ENCODE peak calls at places on chromosome 9, in four cellular contexts. One of them, this sample, is unnamed.

GRCh38 chr9:101453776-101454570 is 18.4 kb upstream of the ALDOB start:
- DNase-seq in AG09309: no peak
- DNase-seq in NCI-H345: no peak
- DNase-seq in activated naive CD4-positive, alpha-beta T cell: no peak
- DNase-seq in this sample: no peak

GRCh38 chr9:16119861-16120641 is 567.2 kb downstream of the CCDC171 start:
- DNase-seq in AG09309: no peak
- DNase-seq in NCI-H345: no peak
- DNase-seq in activated naive CD4-positive, alpha-beta T cell: no peak
- DNase-seq in this sample: no peak

GRCh38 chr9:130997925-130998595 is 10.9 kb upstream of the LAMC3 start:
- DNase-seq in AG09309: no peak
- DNase-seq in NCI-H345: peak
- DNase-seq in activated naive CD4-positive, alpha-beta T cell: no peak
- DNase-seq in this sample: peak

GRCh38 chr9:131394464-131395026 is 659 bp downstream of the PRRC2B start:
- DNase-seq in AG09309: no peak
- DNase-seq in NCI-H345: peak
- DNase-seq in activated naive CD4-positive, alpha-beta T cell: no peak
- DNase-seq in this sample: no peak

GRCh38 chr9:33197279-33197678 is 30.1 kb upstream of the B4GALT1 start:
- DNase-seq in AG09309: no peak
- DNase-seq in NCI-H345: no peak
- DNase-seq in activated naive CD4-positive, alpha-beta T cell: no peak
- DNase-seq in this sample: no peak

GRCh38 chr9:110148384-110148783 is 59.6 kb downstream of the C9orf152 start:
- DNase-seq in AG09309: no peak
- DNase-seq in NCI-H345: no peak
- DNase-seq in activated naive CD4-positive, alpha-beta T cell: no peak
- DNase-seq in this sample: no peak

GRCh38 chr9:86407022-86407421 is 52.8 kb upstream of the TUT7 start:
- DNase-seq in AG09309: no peak
- DNase-seq in NCI-H345: no peak
- DNase-seq in activated naive CD4-positive, alpha-beta T cell: no peak
- DNase-seq in this sample: no peak

GRCh38 chr9:108575286-108575685 is 280.5 kb downstream of the ACTL7B start:
- DNase-seq in AG09309: no peak
- DNase-seq in NCI-H345: no peak
- DNase-seq in activated naive CD4-positive, alpha-beta T cell: no peak
- DNase-seq in this sample: no peak

GRCh38 chr9:133754187-133754586 is 16.0 kb upstream of the SARDH start:
- DNase-seq in AG09309: no peak
- DNase-seq in NCI-H345: no peak
- DNase-seq in activated naive CD4-positive, alpha-beta T cell: no peak
- DNase-seq in this sample: no peak

GRCh38 chr9:110578575-110578895 is 1.0 kb downstream of the SVEP1 start:
- DNase-seq in AG09309: no peak
- DNase-seq in NCI-H345: no peak
- DNase-seq in activated naive CD4-positive, alpha-beta T cell: no peak
- DNase-seq in this sample: no peak

GRCh38 chr9:87529666-87530065 is 32.0 kb downstream of the DAPK1 start:
- DNase-seq in AG09309: no peak
- DNase-seq in NCI-H345: no peak
- DNase-seq in activated naive CD4-positive, alpha-beta T cell: no peak
- DNase-seq in this sample: no peak

GRCh38 chr9:133477461-133477860 is 1.4 kb downstream of the SLC2A6 start:
- DNase-seq in AG09309: no peak
- DNase-seq in NCI-H345: no peak
- DNase-seq in activated naive CD4-positive, alpha-beta T cell: no peak
- DNase-seq in this sample: no peak

GRCh38 chr9:126854734-126855133 is 5.7 kb upstream of the ZBTB34 start:
- DNase-seq in AG09309: no peak
- DNase-seq in NCI-H345: no peak
- DNase-seq in activated naive CD4-positive, alpha-beta T cell: no peak
- DNase-seq in this sample: no peak

GRCh38 chr9:18281291-18281690 is 192.7 kb upstream of the ADAMTSL1 start:
- DNase-seq in AG09309: no peak
- DNase-seq in NCI-H345: no peak
- DNase-seq in activated naive CD4-positive, alpha-beta T cell: no peak
- DNase-seq in this sample: no peak

GRCh38 chr9:114621975-114622609 is 11.0 kb downstream of the TMEM268 start:
- DNase-seq in AG09309: no peak
- DNase-seq in NCI-H345: no peak
- DNase-seq in activated naive CD4-positive, alpha-beta T cell: no peak
- DNase-seq in this sample: no peak

GRCh38 chr9:81636280-81636653 is 53.1 kb downstream of the TLE1 start:
- DNase-seq in AG09309: no peak
- DNase-seq in NCI-H345: no peak
- DNase-seq in activated naive CD4-positive, alpha-beta T cell: no peak
- DNase-seq in this sample: no peak

GRCh38 chr9:13431137-13431536 is 151.6 kb upstream of the MPDZ start:
- DNase-seq in AG09309: no peak
- DNase-seq in NCI-H345: peak
- DNase-seq in activated naive CD4-positive, alpha-beta T cell: no peak
- DNase-seq in this sample: no peak

GRCh38 chr9:27482709-27483108 is 41.4 kb upstream of the IFNK start:
- DNase-seq in AG09309: no peak
- DNase-seq in NCI-H345: no peak
- DNase-seq in activated naive CD4-positive, alpha-beta T cell: no peak
- DNase-seq in this sample: no peak

GRCh38 chr9:90046317-90046861 is 441.6 kb downstream of the GADD45G start:
- DNase-seq in AG09309: no peak
- DNase-seq in NCI-H345: no peak
- DNase-seq in activated naive CD4-positive, alpha-beta T cell: no peak
- DNase-seq in this sample: no peak

GRCh38 chr9:98430535-98430934 is 175.1 kb upstream of the TBC1D2 start:
- DNase-seq in AG09309: no peak
- DNase-seq in NCI-H345: no peak
- DNase-seq in activated naive CD4-positive, alpha-beta T cell: no peak
- DNase-seq in this sample: no peak

GRCh38 chr9:116377179-116377790 is 223.7 kb downstream of the PAPPA start:
- DNase-seq in AG09309: no peak
- DNase-seq in NCI-H345: no peak
- DNase-seq in activated naive CD4-positive, alpha-beta T cell: no peak
- DNase-seq in this sample: peak

GRCh38 chr9:38620483-38621433 is at the start of gene ANKRD18A:
- DNase-seq in AG09309: no peak
- DNase-seq in NCI-H345: peak
- DNase-seq in activated naive CD4-positive, alpha-beta T cell: peak
- DNase-seq in this sample: peak

GRCh38 chr9:2418619-2419018 is 203.0 kb upstream of the VLDLR start:
- DNase-seq in AG09309: peak
- DNase-seq in NCI-H345: peak
- DNase-seq in activated naive CD4-positive, alpha-beta T cell: no peak
- DNase-seq in this sample: no peak

GRCh38 chr9:120918931-120919638 is 7.5 kb downstream of the TRAF1 start:
- DNase-seq in AG09309: no peak
- DNase-seq in NCI-H345: no peak
- DNase-seq in activated naive CD4-positive, alpha-beta T cell: no peak
- DNase-seq in this sample: no peak

GRCh38 chr9:134738869-134739659 is 97.5 kb downstream of the COL5A1 start:
- DNase-seq in AG09309: no peak
- DNase-seq in NCI-H345: peak
- DNase-seq in activated naive CD4-positive, alpha-beta T cell: no peak
- DNase-seq in this sample: peak

GRCh38 chr9:127874301-127875216 is 2.9 kb downstream of the AK1 start:
- DNase-seq in AG09309: no peak
- DNase-seq in NCI-H345: no peak
- DNase-seq in activated naive CD4-positive, alpha-beta T cell: no peak
- DNase-seq in this sample: no peak

GRCh38 chr9:123597073-123597472 is 241.1 kb downstream of the CRB2 start:
- DNase-seq in AG09309: no peak
- DNase-seq in NCI-H345: no peak
- DNase-seq in activated naive CD4-positive, alpha-beta T cell: no peak
- DNase-seq in this sample: no peak

GRCh38 chr9:74935008-74935407 is 17.7 kb downstream of the C9orf40 start:
- DNase-seq in AG09309: no peak
- DNase-seq in NCI-H345: no peak
- DNase-seq in activated naive CD4-positive, alpha-beta T cell: no peak
- DNase-seq in this sample: no peak

GRCh38 chr9:40928803-40929487 is 199.5 kb downstream of the FOXD4L6 start:
- DNase-seq in AG09309: no peak
- DNase-seq in NCI-H345: no peak
- DNase-seq in activated naive CD4-positive, alpha-beta T cell: no peak
- DNase-seq in this sample: no peak

GRCh38 chr9:129489838-129490582 is 130.9 kb downstream of the C9orf50 start:
- DNase-seq in AG09309: no peak
- DNase-seq in NCI-H345: no peak
- DNase-seq in activated naive CD4-positive, alpha-beta T cell: no peak
- DNase-seq in this sample: no peak

GRCh38 chr9:95341262-95342011 is 23.9 kb upstream of the FANCC start:
- DNase-seq in AG09309: no peak
- DNase-seq in NCI-H345: no peak
- DNase-seq in activated naive CD4-positive, alpha-beta T cell: no peak
- DNase-seq in this sample: peak

This sample was measured in NCI-H460.